ENCODE peak calls at places on chromosomes 16 and 17, in seven cellular contexts. One of them, this sample, is unnamed.

GRCh38 chr16:71441348-71441781 is 489 bp downstream of the TLE7 start:
- DNase-seq in NCI-H345: no peak
- DNase-seq in psoas muscle: no peak
- DNase-seq in fibroblast of the conjunctiva: no peak
- DNase-seq in activated T-cell treated with anti-CD3 and anti-CD28 coated beads, Interleukin-2, amount 50 U/mL, for 72 hours: peak
- DNase-seq in DMS153: no peak
- DNase-seq in iris pigment epithelial cell: no peak
- DNase-seq in this sample: no peak

GRCh38 chr16:55479560-55480197 is 681 bp downstream of the MMP2 start:
- DNase-seq in iris pigment epithelial cell: no peak
- DNase-seq in NCI-H345: no peak
- DNase-seq in psoas muscle: no peak
- DNase-seq in DMS153: no peak
- DNase-seq in fibroblast of the conjunctiva: no peak
- DNase-seq in activated T-cell treated with anti-CD3 and anti-CD28 coated beads, Interleukin-2, amount 50 U/mL, for 72 hours: no peak
- DNase-seq in this sample: no peak

GRCh38 chr16:49890876-49891275 is 35.0 kb upstream of the ZNF423 start:
- DNase-seq in iris pigment epithelial cell: peak
- DNase-seq in NCI-H345: no peak
- DNase-seq in psoas muscle: no peak
- DNase-seq in fibroblast of the conjunctiva: no peak
- DNase-seq in activated T-cell treated with anti-CD3 and anti-CD28 coated beads, Interleukin-2, amount 50 U/mL, for 72 hours: peak
- DNase-seq in DMS153: no peak
- DNase-seq in this sample: no peak

GRCh38 chr16:69921125-69921524 is 30.0 kb upstream of the CLEC18A start:
- DNase-seq in NCI-H345: no peak
- DNase-seq in DMS153: no peak
- DNase-seq in iris pigment epithelial cell: peak
- DNase-seq in psoas muscle: no peak
- DNase-seq in activated T-cell treated with anti-CD3 and anti-CD28 coated beads, Interleukin-2, amount 50 U/mL, for 72 hours: no peak
- DNase-seq in fibroblast of the conjunctiva: no peak
- DNase-seq in this sample: no peak

GRCh38 chr17:68437979-68438877 is 19.1 kb downstream of the WIPI1 start:
- DNase-seq in fibroblast of the conjunctiva: no peak
- DNase-seq in iris pigment epithelial cell: peak
- DNase-seq in DMS153: peak
- DNase-seq in activated T-cell treated with anti-CD3 and anti-CD28 coated beads, Interleukin-2, amount 50 U/mL, for 72 hours: peak
- DNase-seq in NCI-H345: no peak
- DNase-seq in psoas muscle: no peak
- DNase-seq in this sample: peak

GRCh38 chr17:80877095-80877828 is 114.4 kb upstream of the CHMP6 start:
- DNase-seq in psoas muscle: no peak
- DNase-seq in NCI-H345: no peak
- DNase-seq in fibroblast of the conjunctiva: no peak
- DNase-seq in activated T-cell treated with anti-CD3 and anti-CD28 coated beads, Interleukin-2, amount 50 U/mL, for 72 hours: peak
- DNase-seq in iris pigment epithelial cell: no peak
- DNase-seq in DMS153: no peak
- DNase-seq in this sample: no peak

GRCh38 chr16:12896562-12896961 is 4.8 kb upstream of the SHISA9 start:
- DNase-seq in NCI-H345: peak
- DNase-seq in DMS153: no peak
- DNase-seq in psoas muscle: no peak
- DNase-seq in activated T-cell treated with anti-CD3 and anti-CD28 coated beads, Interleukin-2, amount 50 U/mL, for 72 hours: no peak
- DNase-seq in fibroblast of the conjunctiva: no peak
- DNase-seq in iris pigment epithelial cell: peak
- DNase-seq in this sample: no peak

GRCh38 chr17:75848523-75849303 is 4.5 kb upstream of the UNC13D start:
- DNase-seq in fibroblast of the conjunctiva: no peak
- DNase-seq in psoas muscle: peak
- DNase-seq in activated T-cell treated with anti-CD3 and anti-CD28 coated beads, Interleukin-2, amount 50 U/mL, for 72 hours: peak
- DNase-seq in iris pigment epithelial cell: peak
- DNase-seq in DMS153: peak
- DNase-seq in NCI-H345: peak
- DNase-seq in this sample: peak

GRCh38 chr17:80937501-80938356 is 53.9 kb upstream of the CHMP6 start:
- DNase-seq in iris pigment epithelial cell: no peak
- DNase-seq in activated T-cell treated with anti-CD3 and anti-CD28 coated beads, Interleukin-2, amount 50 U/mL, for 72 hours: no peak
- DNase-seq in NCI-H345: no peak
- DNase-seq in psoas muscle: no peak
- DNase-seq in fibroblast of the conjunctiva: no peak
- DNase-seq in DMS153: no peak
- DNase-seq in this sample: no peak

GRCh38 chr17:45366691-45367090 is 49.9 kb upstream of the MAP3K14 start:
- DNase-seq in iris pigment epithelial cell: no peak
- DNase-seq in DMS153: no peak
- DNase-seq in psoas muscle: no peak
- DNase-seq in NCI-H345: no peak
- DNase-seq in fibroblast of the conjunctiva: no peak
- DNase-seq in activated T-cell treated with anti-CD3 and anti-CD28 coated beads, Interleukin-2, amount 50 U/mL, for 72 hours: no peak
- DNase-seq in this sample: no peak

GRCh38 chr17:34584805-34585416 is 5.5 kb downstream of the TMEM132E start:
- DNase-seq in activated T-cell treated with anti-CD3 and anti-CD28 coated beads, Interleukin-2, amount 50 U/mL, for 72 hours: no peak
- DNase-seq in NCI-H345: peak
- DNase-seq in DMS153: peak
- DNase-seq in psoas muscle: no peak
- DNase-seq in fibroblast of the conjunctiva: no peak
- DNase-seq in iris pigment epithelial cell: peak
- DNase-seq in this sample: no peak

GRCh38 chr16:28264656-28265055 is 27.7 kb upstream of the SBK1 start:
- DNase-seq in NCI-H345: no peak
- DNase-seq in activated T-cell treated with anti-CD3 and anti-CD28 coated beads, Interleukin-2, amount 50 U/mL, for 72 hours: no peak
- DNase-seq in psoas muscle: peak
- DNase-seq in iris pigment epithelial cell: peak
- DNase-seq in DMS153: no peak
- DNase-seq in fibroblast of the conjunctiva: no peak
- DNase-seq in this sample: peak

GRCh38 chr17:78252111-78252634 is 20.7 kb downstream of the TMEM235 start:
- DNase-seq in psoas muscle: no peak
- DNase-seq in fibroblast of the conjunctiva: no peak
- DNase-seq in iris pigment epithelial cell: no peak
- DNase-seq in activated T-cell treated with anti-CD3 and anti-CD28 coated beads, Interleukin-2, amount 50 U/mL, for 72 hours: peak
- DNase-seq in DMS153: no peak
- DNase-seq in NCI-H345: no peak
- DNase-seq in this sample: peak

GRCh38 chr16:1612320-1613111 is at the start of gene CRAMP1:
- DNase-seq in NCI-H345: no peak
- DNase-seq in fibroblast of the conjunctiva: no peak
- DNase-seq in iris pigment epithelial cell: peak
- DNase-seq in psoas muscle: no peak
- DNase-seq in activated T-cell treated with anti-CD3 and anti-CD28 coated beads, Interleukin-2, amount 50 U/mL, for 72 hours: peak
- DNase-seq in DMS153: no peak
- DNase-seq in this sample: no peak

GRCh38 chr17:5513610-5514009 is 27.2 kb downstream of the MIS12 start:
- DNase-seq in NCI-H345: no peak
- DNase-seq in psoas muscle: no peak
- DNase-seq in activated T-cell treated with anti-CD3 and anti-CD28 coated beads, Interleukin-2, amount 50 U/mL, for 72 hours: no peak
- DNase-seq in DMS153: no peak
- DNase-seq in iris pigment epithelial cell: no peak
- DNase-seq in fibroblast of the conjunctiva: no peak
- DNase-seq in this sample: no peak

GRCh38 chr16:31354394-31355291 is at the start of gene ITGAX:
- DNase-seq in NCI-H345: no peak
- DNase-seq in activated T-cell treated with anti-CD3 and anti-CD28 coated beads, Interleukin-2, amount 50 U/mL, for 72 hours: peak
- DNase-seq in DMS153: no peak
- DNase-seq in fibroblast of the conjunctiva: peak
- DNase-seq in iris pigment epithelial cell: peak
- DNase-seq in psoas muscle: peak
- DNase-seq in this sample: peak

GRCh38 chr17:63997341-63998048 is 656 bp upstream of the PRR29 start:
- DNase-seq in DMS153: no peak
- DNase-seq in iris pigment epithelial cell: no peak
- DNase-seq in activated T-cell treated with anti-CD3 and anti-CD28 coated beads, Interleukin-2, amount 50 U/mL, for 72 hours: no peak
- DNase-seq in NCI-H345: no peak
- DNase-seq in fibroblast of the conjunctiva: no peak
- DNase-seq in psoas muscle: no peak
- DNase-seq in this sample: no peak

GRCh38 chr16:30395155-30395991 is at the start of gene ZNF48:
- DNase-seq in activated T-cell treated with anti-CD3 and anti-CD28 coated beads, Interleukin-2, amount 50 U/mL, for 72 hours: peak
- DNase-seq in DMS153: peak
- DNase-seq in psoas muscle: peak
- DNase-seq in iris pigment epithelial cell: peak
- DNase-seq in NCI-H345: peak
- DNase-seq in fibroblast of the conjunctiva: peak
- DNase-seq in this sample: peak

GRCh38 chr17:750431-751037 is 1.5 kb downstream of the GEMIN4 start:
- DNase-seq in fibroblast of the conjunctiva: no peak
- DNase-seq in DMS153: no peak
- DNase-seq in iris pigment epithelial cell: no peak
- DNase-seq in NCI-H345: no peak
- DNase-seq in activated T-cell treated with anti-CD3 and anti-CD28 coated beads, Interleukin-2, amount 50 U/mL, for 72 hours: no peak
- DNase-seq in psoas muscle: no peak
- DNase-seq in this sample: no peak

GRCh38 chr17:40497704-40498103 is 3.7 kb downstream of the TNS4 start:
- DNase-seq in activated T-cell treated with anti-CD3 and anti-CD28 coated beads, Interleukin-2, amount 50 U/mL, for 72 hours: no peak
- DNase-seq in DMS153: no peak
- DNase-seq in NCI-H345: no peak
- DNase-seq in iris pigment epithelial cell: no peak
- DNase-seq in psoas muscle: no peak
- DNase-seq in fibroblast of the conjunctiva: no peak
- DNase-seq in this sample: no peak

GRCh38 chr17:40509626-40510327 is 8.4 kb upstream of the TNS4 start:
- DNase-seq in iris pigment epithelial cell: no peak
- DNase-seq in activated T-cell treated with anti-CD3 and anti-CD28 coated beads, Interleukin-2, amount 50 U/mL, for 72 hours: no peak
- DNase-seq in NCI-H345: no peak
- DNase-seq in fibroblast of the conjunctiva: no peak
- DNase-seq in DMS153: no peak
- DNase-seq in psoas muscle: no peak
- DNase-seq in this sample: no peak

This sample was measured in stomach.